ENCODE peak calls at places on chromosomes 7 and 10, in four cellular contexts. R is WTC11, Z is GM12878, K is HepG2. B is an unnamed sample.

GRCh38 chr10:98309366-98310355 is 41.7 kb upstream of the LOXL4 start:
- DNase-seq in R (peak), Z (no peak), K (peak), B (peak)

GRCh38 chr7:51263631-51264484 is 52.8 kb downstream of the COBL start:
- DNase-seq in R (no peak), Z (no peak), K (no peak), B (no peak)

GRCh38 chr7:157568071-157568784 is 231.4 kb downstream of the DNAJB6 start:
- DNase-seq in R (no peak), Z (no peak), K (no peak), B (no peak)

GRCh38 chr7:13069832-13070231 is 382.4 kb downstream of the ARL4A start:
- DNase-seq in R (no peak), Z (no peak), K (no peak), B (no peak)

GRCh38 chr10:21858455-21858854 is 145.1 kb downstream of the DNAJC1 start:
- DNase-seq in R (no peak), Z (no peak), K (no peak), B (no peak)

GRCh38 chr10:86673216-86673826 is 5.0 kb downstream of the LDB3 start:
- DNase-seq in R (no peak), Z (no peak), K (no peak), B (no peak)

GRCh38 chr7:116689787-116690186 is 17.8 kb downstream of the MET start:
- DNase-seq in R (no peak), Z (no peak), K (no peak), B (no peak)

GRCh38 chr10:58438340-58438739 is 53.1 kb downstream of the TFAM start:
- DNase-seq in R (no peak), Z (no peak), K (no peak), B (no peak)

GRCh38 chr7:70389752-70390151 is 742.2 kb upstream of the GALNT17 start:
- DNase-seq in R (no peak), Z (no peak), K (no peak), B (no peak)

GRCh38 chr7:148264933-148265557 is 325.5 kb upstream of the C7orf33 start:
- DNase-seq in R (peak), Z (no peak), K (peak), B (peak)

GRCh38 chr10:77631241-77631640 is 6.4 kb downstream of the KCNMA1 start:
- DNase-seq in R (no peak), Z (no peak), K (no peak), B (no peak)

GRCh38 chr10:97096327-97097153 is 89.2 kb downstream of the SLIT1 start:
- DNase-seq in R (no peak), Z (no peak), K (no peak), B (no peak)

GRCh38 chr7:6379881-6380280 is 67.9 kb downstream of the DAGLB start:
- DNase-seq in R (no peak), Z (no peak), K (no peak), B (no peak)

GRCh38 chr7:139588632-139589031 is 65.1 kb downstream of the CLEC2L start:
- DNase-seq in R (no peak), Z (no peak), K (no peak), B (peak)

GRCh38 chr7:129213828-129214227 is 11.0 kb upstream of the AHCYL2 start:
- DNase-seq in R (peak), Z (no peak), K (peak), B (peak)

GRCh38 chr7:44266526-44266925 is 58.9 kb downstream of the CAMK2B start:
- DNase-seq in R (no peak), Z (no peak), K (no peak), B (no peak)

GRCh38 chr7:117623606-117624005 is 143.8 kb downstream of the CFTR start:
- DNase-seq in R (no peak), Z (no peak), K (no peak), B (no peak)

GRCh38 chr10:120011359-120012132 is 119.0 kb downstream of the SEC23IP start:
- DNase-seq in R (peak), Z (no peak), K (no peak), B (no peak)

GRCh38 chr10:113027574-113028392 is 77.7 kb downstream of the TCF7L2 start:
- DNase-seq in R (no peak), Z (no peak), K (peak), B (no peak)

GRCh38 chr7:74567318-74567668 is 90.2 kb upstream of the GTF2I start:
- DNase-seq in R (no peak), Z (no peak), K (no peak), B (no peak)

GRCh38 chr7:151869457-151869856 is 7.5 kb downstream of the PRKAG2 start:
- DNase-seq in R (no peak), Z (no peak), K (no peak), B (no peak)

GRCh38 chr10:30827531-30828120 is 198.1 kb upstream of the LYZL2 start:
- DNase-seq in R (no peak), Z (no peak), K (no peak), B (no peak)

GRCh38 chr7:95596183-95597135 is at the start of gene PDK4:
- DNase-seq in R (peak), Z (no peak), K (no peak), B (peak)

DNA sequence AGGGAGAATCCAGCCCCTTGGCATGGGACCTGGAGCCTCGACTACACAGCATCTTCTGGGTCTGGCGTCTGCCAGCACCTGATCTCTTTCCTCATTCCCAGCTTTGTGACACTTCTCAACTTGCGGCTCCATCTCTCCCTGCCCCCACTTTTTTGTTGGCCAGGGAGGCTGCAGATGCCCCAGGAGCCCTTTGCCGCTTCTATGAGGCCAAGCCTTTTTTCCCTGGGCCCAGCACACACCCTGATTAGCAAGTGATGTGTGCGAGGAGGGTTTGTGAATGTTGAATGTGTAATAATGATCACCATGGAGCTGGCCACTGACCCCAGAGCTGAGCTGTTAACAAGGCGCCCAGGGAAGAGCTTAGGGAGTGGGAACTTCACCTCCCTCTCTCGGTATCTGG is 4.4 kb downstream of the EVX1 start:
- DNase-seq in R (no peak), Z (no peak), K (no peak), B (no peak)
- TF ChIP-seq ETV6 in R (no peak), Z (no peak), K (no peak), B (no peak)

DNA sequence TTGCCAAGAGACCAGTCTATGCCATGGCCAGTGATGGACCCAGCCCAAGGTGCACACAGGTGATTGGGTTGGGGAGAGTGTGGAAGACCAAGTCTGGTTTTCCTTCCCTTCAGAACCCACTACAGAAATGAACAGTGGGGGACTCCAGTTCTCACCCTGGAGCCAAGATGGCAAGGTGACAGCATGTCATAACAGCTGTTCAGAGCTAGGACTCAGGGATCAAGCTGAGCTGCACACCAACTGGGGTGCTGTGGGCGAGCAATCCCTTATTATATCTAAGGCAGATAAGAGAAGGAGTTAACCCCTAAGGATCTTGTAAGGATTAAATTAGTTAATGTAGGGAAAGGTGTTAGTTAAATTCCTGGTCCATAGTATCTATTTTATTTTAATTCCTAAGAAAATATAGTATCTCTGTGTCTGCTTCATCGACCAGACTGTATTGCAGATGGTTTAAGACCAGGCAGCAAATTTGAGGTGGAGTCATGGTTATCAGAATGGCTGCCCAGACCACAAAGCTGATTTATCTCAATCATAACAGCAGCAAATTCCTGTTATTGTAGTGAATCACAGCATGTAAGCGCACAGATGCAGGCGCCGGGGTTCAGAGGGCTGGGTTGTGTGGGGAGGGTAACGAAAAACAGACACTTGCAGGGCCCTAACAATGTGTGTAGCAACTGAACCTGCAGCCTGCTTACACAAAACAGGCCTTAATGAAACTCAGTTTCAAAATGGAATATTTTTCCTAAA is 208.7 kb upstream of the ZNF32 start:
- DNase-seq in R (no peak), Z (no peak), K (no peak), B (no peak)
- TF ChIP-seq ETV6 in R (no peak), Z (no peak), K (no peak), B (no peak)

DNA sequence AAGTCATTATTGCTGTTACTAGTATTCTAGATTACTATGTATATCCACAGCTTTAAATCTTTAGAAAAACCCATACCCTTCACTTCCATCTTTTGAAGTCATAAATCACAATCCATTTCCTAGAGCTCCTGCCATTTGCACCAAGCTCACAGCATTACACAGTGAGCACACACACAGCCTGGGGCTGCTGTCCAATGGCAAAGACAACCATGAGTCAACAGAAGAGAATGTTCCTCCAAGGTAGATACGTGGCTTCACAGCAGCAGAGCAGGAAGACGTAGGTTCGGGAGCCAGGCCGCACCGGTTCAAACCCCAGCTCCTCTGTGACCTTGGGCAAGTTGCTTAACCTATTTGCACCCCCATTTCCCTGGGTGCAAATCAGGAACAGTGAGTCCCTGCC is 234.6 kb downstream of the DIP2C start:
- DNase-seq in R (no peak), Z (no peak), K (no peak), B (no peak)
- TF ChIP-seq ETV6 in R (no peak), Z (no peak), K (no peak), B (no peak)

GRCh38 chr10:43574035-43574892 is at the start of gene ZNF239:
- DNase-seq in R (peak), Z (no peak), K (no peak), B (peak)
- TF ChIP-seq ETV6 in R (peak), Z (no peak), K (no peak), B (no peak)

DNA sequence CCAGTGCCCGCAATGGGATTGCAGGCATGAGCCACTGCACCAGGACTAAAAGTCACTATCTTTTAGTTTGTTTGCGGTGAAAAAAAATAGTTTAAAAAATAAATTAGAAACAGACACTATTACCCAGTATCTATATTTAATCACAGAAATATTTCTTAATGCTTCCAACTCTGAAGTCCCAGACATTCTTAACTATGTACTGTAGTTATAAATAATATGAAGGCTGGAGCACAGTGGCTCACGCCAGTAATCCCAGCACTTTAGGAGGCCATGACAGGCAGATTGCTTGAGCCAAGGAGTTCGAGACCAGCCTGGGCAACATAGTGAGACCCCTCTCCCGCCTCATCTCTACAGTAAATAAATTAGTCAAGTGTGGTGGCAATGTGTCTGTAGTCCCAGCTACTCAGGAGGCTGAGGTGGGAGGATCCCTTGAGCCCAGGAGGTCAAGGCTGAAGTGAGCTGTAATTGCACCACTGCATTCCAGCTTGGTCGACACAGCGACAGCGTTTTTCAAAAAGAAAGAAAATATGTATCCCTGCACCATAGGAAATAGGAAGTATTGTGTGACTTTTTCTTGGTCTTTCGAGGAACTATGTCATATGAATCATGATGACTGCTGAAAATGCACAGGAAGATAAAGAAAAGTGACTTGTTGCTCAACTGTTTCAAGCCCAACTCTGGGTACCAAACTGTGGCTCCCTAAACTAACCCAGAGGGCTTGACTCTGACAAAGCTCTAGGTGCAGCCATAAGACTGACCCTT is 74.9 kb upstream of the STEAP1B start:
- DNase-seq in R (no peak), Z (no peak), K (no peak), B (no peak)
- TF ChIP-seq ETV6 in R (no peak), Z (no peak), K (no peak), B (no peak)

DNA sequence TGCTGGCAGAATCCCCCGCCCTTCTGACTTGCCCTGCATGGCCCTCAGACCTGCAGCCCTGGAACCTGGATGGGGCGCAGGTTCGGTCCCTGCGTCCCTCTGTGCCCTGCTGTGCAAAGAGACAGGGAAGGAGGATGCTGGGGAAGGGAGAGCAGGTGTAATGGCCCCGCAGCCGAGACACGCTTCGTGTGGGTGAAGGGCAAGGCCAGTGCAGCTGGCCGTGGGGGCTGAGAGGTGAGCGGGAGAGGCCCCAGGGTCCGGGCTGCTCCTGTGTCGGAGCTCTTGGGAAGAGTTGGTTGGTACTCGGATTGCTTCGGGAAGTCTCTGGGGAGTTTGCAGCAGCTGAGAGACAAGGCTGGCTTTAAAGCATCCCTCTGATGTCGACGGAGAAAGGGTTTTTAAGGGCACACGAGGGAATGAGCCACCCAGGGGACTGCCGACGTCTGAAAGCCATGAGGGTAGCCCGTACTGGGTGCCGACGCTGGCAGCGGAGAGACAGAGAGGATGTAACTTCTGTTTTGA is 6.5 kb downstream of the ELFN1 start:
- DNase-seq in R (no peak), Z (no peak), K (no peak), B (no peak)
- TF ChIP-seq ETV6 in R (no peak), Z (no peak), K (no peak), B (no peak)

GRCh38 chr10:16597656-16598055 is 76.0 kb upstream of the C1QL3 start:
- DNase-seq in R (no peak), Z (no peak), K (no peak), B (peak)
- TF ChIP-seq ETV6 in R (no peak), Z (no peak), K (no peak), B (no peak)

DNA sequence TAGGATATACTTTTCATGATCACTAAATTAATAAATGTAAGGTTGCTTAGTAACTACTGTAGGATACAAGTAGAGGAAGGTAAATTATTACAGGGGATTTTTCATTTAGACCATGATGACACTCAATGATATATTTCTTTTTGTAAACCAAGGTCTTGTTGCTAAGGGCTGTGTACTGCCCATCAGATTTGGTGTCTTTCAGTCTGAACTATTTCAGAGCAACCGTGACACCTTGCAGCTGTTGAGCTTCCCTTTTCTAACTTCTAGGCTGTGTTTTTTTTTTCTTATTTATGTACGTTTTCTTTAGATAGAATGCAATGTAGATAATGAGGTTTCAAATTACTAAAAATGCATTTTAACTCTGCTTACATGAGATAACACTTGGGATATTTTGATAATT is 292.0 kb upstream of the MBL2 start:
- DNase-seq in R (no peak), Z (no peak), K (no peak), B (no peak)
- TF ChIP-seq ETV6 in R (no peak), Z (no peak), K (no peak), B (no peak)